ENCODE peak calls at places on chromosome 13, in seven cellular contexts. K is astrocyte of the cerebellum, R is pancreas, B is cardiac fibroblast, D is left lung, L is AG04450, M is AG04449. U is an unnamed sample.

GRCh38 chr13:43546260-43546659 is 240.5 kb downstream of the ENOX1 start:
- DNase-seq in K (no peak), R (no peak), B (no peak), D (no peak), L (no peak), M (no peak), U (no peak)

GRCh38 chr13:99304541-99304940 is 2.7 kb downstream of the GPR183 start:
- DNase-seq in K (no peak), R (no peak), B (no peak), D (no peak), L (no peak), M (no peak), U (no peak)

GRCh38 chr13:108777421-108778420 is 148.3 kb downstream of the MYO16 start:
- DNase-seq in K (peak), R (no peak), B (no peak), D (no peak), L (peak), M (peak), U (no peak)

GRCh38 chr13:44404261-44405139 is 30.9 kb downstream of the SERP2 start:
- DNase-seq in K (no peak), R (no peak), B (no peak), D (no peak), L (no peak), M (no peak), U (no peak)

GRCh38 chr13:75258159-75258782 is 223.7 kb downstream of the TBC1D4 start:
- DNase-seq in K (peak), R (no peak), B (peak), D (no peak), L (no peak), M (no peak), U (peak)

GRCh38 chr13:47917022-47917574 is 84.0 kb downstream of the SUCLA2 start:
- DNase-seq in K (no peak), R (no peak), B (no peak), D (no peak), L (no peak), M (no peak), U (no peak)

GRCh38 chr13:49404621-49405020 is 39.2 kb downstream of the CAB39L start:
- DNase-seq in K (no peak), R (no peak), B (no peak), D (no peak), L (no peak), M (no peak), U (no peak)

GRCh38 chr13:21638319-21639282 is 32.3 kb upstream of the FGF9 start:
- DNase-seq in K (no peak), R (no peak), B (peak), D (peak), L (no peak), M (no peak), U (peak)

GRCh38 chr13:99698816-99699099 is 197.5 kb downstream of the TM9SF2 start:
- DNase-seq in K (no peak), R (no peak), B (no peak), D (no peak), L (no peak), M (no peak), U (no peak)

GRCh38 chr13:20815469-20815868 is 41.7 kb upstream of the EEF1AKMT1 start:
- DNase-seq in K (no peak), R (no peak), B (peak), D (no peak), L (no peak), M (no peak), U (no peak)

GRCh38 chr13:59513686-59514085 is 650.0 kb downstream of the DIAPH3 start:
- DNase-seq in K (no peak), R (no peak), B (no peak), D (no peak), L (no peak), M (no peak), U (no peak)

GRCh38 chr13:22243519-22244197 is 572.8 kb downstream of the FGF9 start:
- DNase-seq in K (no peak), R (no peak), B (no peak), D (no peak), L (no peak), M (no peak), U (no peak)

GRCh38 chr13:46667687-46668281 is 114.8 kb downstream of the LRCH1 start:
- DNase-seq in K (no peak), R (no peak), B (no peak), D (no peak), L (no peak), M (no peak), U (no peak)

GRCh38 chr13:58619396-58620113 is 988.0 kb downstream of the PCDH17 start:
- DNase-seq in K (no peak), R (no peak), B (no peak), D (no peak), L (no peak), M (no peak), U (no peak)

GRCh38 chr13:94351292-94352000 is 128.0 kb downstream of the DCT start:
- DNase-seq in K (no peak), R (no peak), B (peak), D (no peak), L (peak), M (peak), U (peak)

GRCh38 chr13:85693889-85694511 is 105.2 kb downstream of the SLITRK6 start:
- DNase-seq in K (no peak), R (no peak), B (no peak), D (no peak), L (no peak), M (no peak), U (no peak)

GRCh38 chr13:94178625-94179244 is 300.7 kb downstream of the DCT start:
- DNase-seq in K (no peak), R (no peak), B (no peak), D (no peak), L (no peak), M (no peak), U (no peak)

GRCh38 chr13:95188128-95188527 is 113.1 kb downstream of the ABCC4 start:
- DNase-seq in K (no peak), R (no peak), B (no peak), D (no peak), L (no peak), M (no peak), U (no peak)

GRCh38 chr13:70098669-70099068 is 9.0 kb upstream of the ATXN8OS start:
- DNase-seq in K (no peak), R (no peak), B (peak), D (no peak), L (no peak), M (no peak), U (no peak)

GRCh38 chr13:73074101-73074500 is 15.3 kb downstream of the KLF5 start:
- DNase-seq in K (no peak), R (no peak), B (no peak), D (no peak), L (no peak), M (no peak), U (no peak)

GRCh38 chr13:20526664-20527063 is 1.0 kb upstream of the CRYL1 start:
- DNase-seq in K (no peak), R (no peak), B (peak), D (no peak), L (no peak), M (no peak), U (peak)

GRCh38 chr13:60074397-60074796 is 89.3 kb downstream of the DIAPH3 start:
- DNase-seq in K (no peak), R (no peak), B (peak), D (no peak), L (peak), M (no peak), U (no peak)

GRCh38 chr13:60453490-60453889 is 56.5 kb downstream of the TDRD3 start:
- DNase-seq in K (no peak), R (no peak), B (peak), D (no peak), L (no peak), M (no peak), U (peak)

GRCh38 chr13:21233086-21233485 is 56.6 kb downstream of the MRPL57 start:
- DNase-seq in K (no peak), R (no peak), B (no peak), D (no peak), L (no peak), M (no peak), U (no peak)

GRCh38 chr13:111586291-111586690 is 265.8 kb downstream of the TEX29 start:
- DNase-seq in K (no peak), R (no peak), B (no peak), D (no peak), L (no peak), M (no peak), U (no peak)

GRCh38 chr13:106609116-106609515 is 41.2 kb upstream of the ARGLU1 start:
- DNase-seq in K (no peak), R (no peak), B (no peak), D (no peak), L (no peak), M (no peak), U (no peak)

GRCh38 chr13:20137875-20138274 is 23.0 kb downstream of the GJA3 start:
- DNase-seq in K (no peak), R (no peak), B (no peak), D (no peak), L (no peak), M (no peak), U (no peak)

GRCh38 chr13:27349458-27349857 is 75.0 kb upstream of the GTF3A start:
- DNase-seq in K (no peak), R (no peak), B (peak), D (no peak), L (peak), M (no peak), U (peak)

GRCh38 chr13:93859666-93860065 is 619.8 kb downstream of the DCT start:
- DNase-seq in K (no peak), R (no peak), B (peak), D (no peak), L (peak), M (no peak), U (no peak)

GRCh38 chr13:47798906-47799305 is 202.2 kb downstream of the SUCLA2 start:
- DNase-seq in K (peak), R (no peak), B (peak), D (no peak), L (no peak), M (no peak), U (peak)

GRCh38 chr13:25608181-25608580 is 236.4 kb downstream of the ATP8A2 start:
- DNase-seq in K (no peak), R (no peak), B (no peak), D (no peak), L (no peak), M (no peak), U (no peak)

GRCh38 chr13:79317856-79318255 is 88.2 kb downstream of the RBM26 start:
- DNase-seq in K (no peak), R (no peak), B (no peak), D (no peak), L (no peak), M (no peak), U (no peak)

GRCh38 chr13:53920916-53921315 is 892.3 kb downstream of the OLFM4 start:
- DNase-seq in K (no peak), R (peak), B (no peak), D (peak), L (no peak), M (no peak), U (no peak)

GRCh38 chr13:113542751-113543424 is 41.7 kb upstream of the TFDP1 start:
- DNase-seq in K (no peak), R (no peak), B (no peak), D (peak), L (no peak), M (no peak), U (no peak)

GRCh38 chr13:50950808-50951207 is 41.2 kb downstream of the RNASEH2B start:
- DNase-seq in K (no peak), R (no peak), B (no peak), D (no peak), L (no peak), M (no peak), U (peak)

GRCh38 chr13:33487575-33488243 is 202.2 kb upstream of the STARD13 start:
- DNase-seq in K (no peak), R (no peak), B (peak), D (no peak), L (no peak), M (no peak), U (peak)
- TF ChIP-seq CTCF in K (no peak), R (no peak), B (peak), D (peak), L (peak), M (peak), U (peak)

GRCh38 chr13:40756042-40756441 is 14.9 kb downstream of the MRPS31 start:
- DNase-seq in K (no peak), R (no peak), B (no peak), D (no peak), L (no peak), M (no peak), U (no peak)
- H3K4me3 ChIP-seq in K (no peak), R (no peak), B (no peak), D (no peak), L (no peak), M (no peak), U (no peak)

DNA sequence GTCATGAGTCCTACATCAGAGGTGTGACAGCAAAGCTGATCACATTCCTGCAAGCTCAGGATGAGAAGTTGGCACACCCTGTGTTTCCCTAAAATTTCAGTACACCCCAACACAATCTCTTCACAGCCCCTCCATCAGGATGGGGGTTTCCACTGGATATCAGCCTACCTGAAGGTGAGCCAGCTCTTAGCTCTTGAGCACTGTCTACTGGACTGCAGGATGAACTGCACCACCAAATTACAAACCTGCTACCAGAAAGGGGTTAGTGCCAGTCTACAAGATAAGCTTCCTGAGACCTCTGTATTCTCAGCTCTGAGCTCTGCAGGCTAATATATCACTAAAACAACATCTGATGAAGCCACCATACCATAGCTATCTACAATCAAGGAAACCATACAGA is 1616.2 kb upstream of the SPRY2 start:
- DNase-seq in K (no peak), R (no peak), B (no peak), D (no peak), L (no peak), M (no peak), U (no peak)
- TF ChIP-seq CTCF in K (no peak), R (no peak), B (no peak), D (no peak), L (no peak), M (no peak), U (no peak)

GRCh38 chr13:110564472-110564985 is 3.0 kb upstream of the RAB20 start:
- DNase-seq in K (no peak), R (no peak), B (no peak), D (no peak), L (no peak), M (no peak), U (no peak)
- H3K4me3 ChIP-seq in K (no peak), R (no peak), B (no peak), D (no peak), L (no peak), M (no peak), U (no peak)

U was measured in AG10803.